ENCODE peak calls at places on chromosomes 1 and 21, in eight cellular contexts. One of them, this sample, is unnamed.

GRCh38 chr1:164706596-164706995 is 147.6 kb downstream of the PBX1 start:
- DNase-seq in CD8-positive, alpha-beta T cell: no peak
- DNase-seq in progenitor cell of endocrine pancreas: no peak
- DNase-seq in left ventricle myocardium inferior: no peak
- DNase-seq in cardiac fibroblast: no peak
- DNase-seq in GM20000: no peak
- DNase-seq in H1: no peak
- DNase-seq in mucosa of descending colon: no peak
- DNase-seq in this sample: no peak

GRCh38 chr21:31142600-31142999 is 104.3 kb upstream of the KRTAP19-8 start:
- DNase-seq in CD8-positive, alpha-beta T cell: no peak
- DNase-seq in H1: no peak
- DNase-seq in progenitor cell of endocrine pancreas: no peak
- DNase-seq in GM20000: no peak
- DNase-seq in left ventricle myocardium inferior: no peak
- DNase-seq in mucosa of descending colon: no peak
- DNase-seq in cardiac fibroblast: no peak
- DNase-seq in this sample: no peak

GRCh38 chr1:198830397-198830796 is 191.6 kb downstream of the PTPRC start:
- DNase-seq in GM20000: no peak
- DNase-seq in cardiac fibroblast: no peak
- DNase-seq in progenitor cell of endocrine pancreas: no peak
- DNase-seq in H1: no peak
- DNase-seq in left ventricle myocardium inferior: no peak
- DNase-seq in mucosa of descending colon: no peak
- DNase-seq in CD8-positive, alpha-beta T cell: no peak
- DNase-seq in this sample: no peak

GRCh38 chr1:55211456-55211855 is 3.7 kb downstream of the USP24 start:
- DNase-seq in progenitor cell of endocrine pancreas: no peak
- DNase-seq in CD8-positive, alpha-beta T cell: no peak
- DNase-seq in left ventricle myocardium inferior: no peak
- DNase-seq in mucosa of descending colon: no peak
- DNase-seq in cardiac fibroblast: no peak
- DNase-seq in H1: no peak
- DNase-seq in GM20000: no peak
- DNase-seq in this sample: no peak

GRCh38 chr1:226123212-226123560 is 60.7 kb downstream of the H3-3A start:
- DNase-seq in GM20000: no peak
- DNase-seq in H1: no peak
- DNase-seq in CD8-positive, alpha-beta T cell: no peak
- DNase-seq in mucosa of descending colon: no peak
- DNase-seq in progenitor cell of endocrine pancreas: no peak
- DNase-seq in left ventricle myocardium inferior: no peak
- DNase-seq in cardiac fibroblast: no peak
- DNase-seq in this sample: no peak

GRCh38 chr1:155322571-155322952 is 1.9 kb downstream of the RUSC1 start:
- DNase-seq in CD8-positive, alpha-beta T cell: no peak
- DNase-seq in mucosa of descending colon: peak
- DNase-seq in GM20000: no peak
- DNase-seq in cardiac fibroblast: peak
- DNase-seq in left ventricle myocardium inferior: no peak
- DNase-seq in H1: no peak
- DNase-seq in progenitor cell of endocrine pancreas: no peak
- DNase-seq in this sample: no peak

GRCh38 chr1:168057921-168058320 is 78.8 kb downstream of the GPR161 start:
- DNase-seq in progenitor cell of endocrine pancreas: no peak
- DNase-seq in mucosa of descending colon: no peak
- DNase-seq in CD8-positive, alpha-beta T cell: no peak
- DNase-seq in cardiac fibroblast: peak
- DNase-seq in GM20000: no peak
- DNase-seq in left ventricle myocardium inferior: no peak
- DNase-seq in H1: no peak
- DNase-seq in this sample: no peak

GRCh38 chr1:30058966-30059365 is 664.4 kb downstream of the MATN1 start:
- DNase-seq in GM20000: no peak
- DNase-seq in left ventricle myocardium inferior: no peak
- DNase-seq in CD8-positive, alpha-beta T cell: no peak
- DNase-seq in H1: no peak
- DNase-seq in cardiac fibroblast: peak
- DNase-seq in progenitor cell of endocrine pancreas: no peak
- DNase-seq in mucosa of descending colon: no peak
- DNase-seq in this sample: no peak

GRCh38 chr1:33045246-33045645 is 8.6 kb upstream of the AK2 start:
- DNase-seq in left ventricle myocardium inferior: no peak
- DNase-seq in GM20000: no peak
- DNase-seq in CD8-positive, alpha-beta T cell: no peak
- DNase-seq in progenitor cell of endocrine pancreas: no peak
- DNase-seq in mucosa of descending colon: peak
- DNase-seq in H1: no peak
- DNase-seq in cardiac fibroblast: peak
- DNase-seq in this sample: no peak

GRCh38 chr1:71521655-71522264 is 440.9 kb upstream of the ZRANB2 start:
- DNase-seq in left ventricle myocardium inferior: no peak
- DNase-seq in cardiac fibroblast: peak
- DNase-seq in progenitor cell of endocrine pancreas: no peak
- DNase-seq in H1: no peak
- DNase-seq in mucosa of descending colon: peak
- DNase-seq in CD8-positive, alpha-beta T cell: no peak
- DNase-seq in GM20000: peak
- DNase-seq in this sample: no peak
- TF ChIP-seq CTCF in left ventricle myocardium inferior: peak
- TF ChIP-seq CTCF in cardiac fibroblast: peak
- TF ChIP-seq CTCF in progenitor cell of endocrine pancreas: peak
- TF ChIP-seq CTCF in H1: peak
- TF ChIP-seq CTCF in mucosa of descending colon: no peak
- TF ChIP-seq CTCF in CD8-positive, alpha-beta T cell: no peak
- TF ChIP-seq CTCF in GM20000: peak
- TF ChIP-seq CTCF in this sample: peak

GRCh38 chr1:1835546-1835945 is 55.3 kb downstream of the GNB1 start:
- DNase-seq in cardiac fibroblast: no peak
- DNase-seq in CD8-positive, alpha-beta T cell: no peak
- DNase-seq in mucosa of descending colon: no peak
- DNase-seq in left ventricle myocardium inferior: no peak
- DNase-seq in GM20000: no peak
- DNase-seq in progenitor cell of endocrine pancreas: no peak
- DNase-seq in H1: no peak
- DNase-seq in this sample: no peak
- TF ChIP-seq CTCF in cardiac fibroblast: no peak
- TF ChIP-seq CTCF in CD8-positive, alpha-beta T cell: no peak
- TF ChIP-seq CTCF in mucosa of descending colon: no peak
- TF ChIP-seq CTCF in left ventricle myocardium inferior: no peak
- TF ChIP-seq CTCF in GM20000: no peak
- TF ChIP-seq CTCF in progenitor cell of endocrine pancreas: no peak
- TF ChIP-seq CTCF in H1: no peak
- TF ChIP-seq CTCF in this sample: no peak

DNA sequence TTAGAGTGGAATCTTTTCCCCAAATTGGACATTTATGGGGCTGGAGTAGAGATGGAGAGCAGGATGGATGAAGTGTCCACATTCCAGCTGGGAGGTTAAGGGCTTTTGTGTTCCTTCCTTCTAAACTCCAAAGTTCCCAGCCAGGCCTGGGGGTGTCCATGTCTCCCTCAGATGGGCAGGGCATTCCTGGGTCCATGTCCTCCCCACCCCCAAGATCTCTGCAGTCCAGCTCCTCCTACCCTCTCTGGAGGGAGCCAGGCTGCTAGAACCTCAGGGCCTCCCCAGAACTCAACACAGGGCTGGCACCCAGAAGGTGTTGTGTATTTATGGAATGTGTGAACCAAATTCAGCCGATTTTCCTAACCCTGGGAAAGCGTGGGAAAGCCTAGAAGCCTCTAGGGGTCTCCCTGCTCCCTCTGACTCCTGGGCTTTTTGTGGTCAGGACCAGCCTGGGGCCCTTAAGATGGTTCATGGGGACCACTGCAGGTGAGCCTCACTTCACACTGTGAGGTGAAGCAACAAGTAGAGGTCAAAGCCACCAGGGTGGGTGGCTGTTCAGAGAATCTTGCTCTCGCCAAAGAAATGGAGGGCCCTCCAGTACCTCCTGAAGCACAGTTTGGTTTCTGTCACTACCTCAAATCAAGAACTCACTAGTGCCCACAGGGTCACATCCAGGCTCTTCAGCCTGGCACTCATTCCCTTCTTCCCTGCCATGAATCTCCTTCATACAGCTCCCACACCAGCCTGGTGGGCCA is 54.8 kb downstream of the GLIS1 start:
- DNase-seq in progenitor cell of endocrine pancreas: no peak
- DNase-seq in mucosa of descending colon: no peak
- DNase-seq in H1: no peak
- DNase-seq in left ventricle myocardium inferior: no peak
- DNase-seq in GM20000: no peak
- DNase-seq in cardiac fibroblast: no peak
- DNase-seq in CD8-positive, alpha-beta T cell: no peak
- DNase-seq in this sample: no peak
- TF ChIP-seq CTCF in progenitor cell of endocrine pancreas: peak
- TF ChIP-seq CTCF in mucosa of descending colon: no peak
- TF ChIP-seq CTCF in H1: peak
- TF ChIP-seq CTCF in left ventricle myocardium inferior: no peak
- TF ChIP-seq CTCF in GM20000: no peak
- TF ChIP-seq CTCF in cardiac fibroblast: peak
- TF ChIP-seq CTCF in CD8-positive, alpha-beta T cell: no peak
- TF ChIP-seq CTCF in this sample: no peak

DNA sequence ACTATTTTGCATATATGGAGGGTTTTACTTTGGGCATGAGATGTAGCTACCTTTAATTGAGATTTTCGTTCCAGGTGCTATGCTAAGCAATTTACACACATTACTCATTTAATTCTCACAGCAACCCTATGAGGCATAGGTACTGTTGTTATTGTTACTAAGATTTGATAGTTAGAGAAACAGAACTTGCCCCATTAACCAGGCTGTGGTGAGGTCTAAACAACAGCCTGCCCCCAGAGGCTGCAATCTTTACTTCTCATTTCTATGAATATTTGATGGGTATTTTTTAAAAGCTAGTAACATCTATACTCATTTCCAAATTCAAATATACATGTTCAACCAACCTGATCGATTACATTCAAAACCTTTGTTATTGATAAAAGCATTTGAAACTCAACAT is 155.6 kb downstream of the GALNT2 start:
- DNase-seq in cardiac fibroblast: peak
- DNase-seq in CD8-positive, alpha-beta T cell: no peak
- DNase-seq in H1: no peak
- DNase-seq in mucosa of descending colon: no peak
- DNase-seq in left ventricle myocardium inferior: no peak
- DNase-seq in GM20000: no peak
- DNase-seq in progenitor cell of endocrine pancreas: no peak
- DNase-seq in this sample: no peak
- TF ChIP-seq CTCF in cardiac fibroblast: peak
- TF ChIP-seq CTCF in CD8-positive, alpha-beta T cell: no peak
- TF ChIP-seq CTCF in H1: no peak
- TF ChIP-seq CTCF in mucosa of descending colon: no peak
- TF ChIP-seq CTCF in left ventricle myocardium inferior: no peak
- TF ChIP-seq CTCF in GM20000: no peak
- TF ChIP-seq CTCF in progenitor cell of endocrine pancreas: no peak
- TF ChIP-seq CTCF in this sample: peak

GRCh38 chr1:178300350-178300699 is 196.4 kb downstream of the CLEC20A start:
- DNase-seq in progenitor cell of endocrine pancreas: no peak
- DNase-seq in GM20000: no peak
- DNase-seq in CD8-positive, alpha-beta T cell: no peak
- DNase-seq in H1: no peak
- DNase-seq in cardiac fibroblast: no peak
- DNase-seq in mucosa of descending colon: no peak
- DNase-seq in left ventricle myocardium inferior: no peak
- DNase-seq in this sample: no peak
- TF ChIP-seq CTCF in progenitor cell of endocrine pancreas: no peak
- TF ChIP-seq CTCF in GM20000: no peak
- TF ChIP-seq CTCF in CD8-positive, alpha-beta T cell: no peak
- TF ChIP-seq CTCF in H1: no peak
- TF ChIP-seq CTCF in cardiac fibroblast: no peak
- TF ChIP-seq CTCF in mucosa of descending colon: no peak
- TF ChIP-seq CTCF in left ventricle myocardium inferior: no peak
- TF ChIP-seq CTCF in this sample: no peak

This sample was measured in type B pancreatic cell.